ENCODE peak calls at places on chromosomes 16 and 17, in eight cellular contexts. One of them, this sample, is unnamed.

GRCh38 chr17:75155191-75155601 is 884 bp upstream of the JPT1 start:
- DNase-seq in RWPE1: peak
- DNase-seq in SK-N-SH: no peak
- DNase-seq in astrocyte: no peak
- DNase-seq in thyroid gland: no peak
- DNase-seq in cardiac muscle cell: no peak
- DNase-seq in lower leg skin: no peak
- DNase-seq in K562: no peak
- DNase-seq in this sample: no peak

GRCh38 chr16:50531901-50532300 is 16.3 kb upstream of the NKD1 start:
- DNase-seq in lower leg skin: peak
- DNase-seq in thyroid gland: no peak
- DNase-seq in cardiac muscle cell: no peak
- DNase-seq in RWPE1: no peak
- DNase-seq in SK-N-SH: no peak
- DNase-seq in astrocyte: no peak
- DNase-seq in K562: no peak
- DNase-seq in this sample: no peak

GRCh38 chr16:78415669-78416068 is 316.2 kb downstream of the WWOX start:
- DNase-seq in cardiac muscle cell: no peak
- DNase-seq in lower leg skin: no peak
- DNase-seq in astrocyte: no peak
- DNase-seq in SK-N-SH: no peak
- DNase-seq in RWPE1: no peak
- DNase-seq in K562: no peak
- DNase-seq in thyroid gland: no peak
- DNase-seq in this sample: no peak

GRCh38 chr17:2215616-2216364 is 87.8 kb downstream of the SMG6 start:
- DNase-seq in thyroid gland: no peak
- DNase-seq in K562: no peak
- DNase-seq in cardiac muscle cell: peak
- DNase-seq in astrocyte: peak
- DNase-seq in RWPE1: no peak
- DNase-seq in SK-N-SH: peak
- DNase-seq in lower leg skin: peak
- DNase-seq in this sample: peak

GRCh38 chr17:73068322-73069153 is 23.9 kb downstream of the SLC39A11 start:
- DNase-seq in astrocyte: peak
- DNase-seq in RWPE1: peak
- DNase-seq in SK-N-SH: peak
- DNase-seq in thyroid gland: no peak
- DNase-seq in cardiac muscle cell: no peak
- DNase-seq in K562: no peak
- DNase-seq in lower leg skin: peak
- DNase-seq in this sample: no peak

GRCh38 chr17:73278049-73278464 is 16.4 kb upstream of the CPSF4L start:
- DNase-seq in thyroid gland: peak
- DNase-seq in lower leg skin: no peak
- DNase-seq in SK-N-SH: no peak
- DNase-seq in K562: no peak
- DNase-seq in RWPE1: no peak
- DNase-seq in astrocyte: no peak
- DNase-seq in cardiac muscle cell: no peak
- DNase-seq in this sample: no peak

GRCh38 chr17:50542795-50543774 is 3.9 kb upstream of the SPATA20 start:
- DNase-seq in RWPE1: no peak
- DNase-seq in SK-N-SH: no peak
- DNase-seq in K562: no peak
- DNase-seq in thyroid gland: no peak
- DNase-seq in astrocyte: no peak
- DNase-seq in lower leg skin: no peak
- DNase-seq in cardiac muscle cell: no peak
- DNase-seq in this sample: no peak

GRCh38 chr17:78806451-78806850 is 24.4 kb upstream of the CYTH1 start:
- DNase-seq in thyroid gland: no peak
- DNase-seq in K562: no peak
- DNase-seq in RWPE1: no peak
- DNase-seq in lower leg skin: no peak
- DNase-seq in astrocyte: no peak
- DNase-seq in SK-N-SH: no peak
- DNase-seq in cardiac muscle cell: no peak
- DNase-seq in this sample: peak

GRCh38 chr17:80830020-80830780 is 161.4 kb upstream of the CHMP6 start:
- DNase-seq in K562: no peak
- DNase-seq in SK-N-SH: no peak
- DNase-seq in thyroid gland: no peak
- DNase-seq in astrocyte: no peak
- DNase-seq in RWPE1: no peak
- DNase-seq in lower leg skin: peak
- DNase-seq in cardiac muscle cell: no peak
- DNase-seq in this sample: no peak

GRCh38 chr16:88749358-88749757 is 35.7 kb downstream of the PIEZO1 start:
- DNase-seq in K562: no peak
- DNase-seq in lower leg skin: no peak
- DNase-seq in SK-N-SH: no peak
- DNase-seq in cardiac muscle cell: no peak
- DNase-seq in thyroid gland: no peak
- DNase-seq in RWPE1: no peak
- DNase-seq in astrocyte: no peak
- DNase-seq in this sample: no peak

GRCh38 chr16:57534881-57535658 is 1.3 kb downstream of the CCDC102A start:
- DNase-seq in K562: no peak
- DNase-seq in thyroid gland: no peak
- DNase-seq in cardiac muscle cell: no peak
- DNase-seq in RWPE1: no peak
- DNase-seq in astrocyte: no peak
- DNase-seq in SK-N-SH: peak
- DNase-seq in lower leg skin: peak
- DNase-seq in this sample: no peak

DNA sequence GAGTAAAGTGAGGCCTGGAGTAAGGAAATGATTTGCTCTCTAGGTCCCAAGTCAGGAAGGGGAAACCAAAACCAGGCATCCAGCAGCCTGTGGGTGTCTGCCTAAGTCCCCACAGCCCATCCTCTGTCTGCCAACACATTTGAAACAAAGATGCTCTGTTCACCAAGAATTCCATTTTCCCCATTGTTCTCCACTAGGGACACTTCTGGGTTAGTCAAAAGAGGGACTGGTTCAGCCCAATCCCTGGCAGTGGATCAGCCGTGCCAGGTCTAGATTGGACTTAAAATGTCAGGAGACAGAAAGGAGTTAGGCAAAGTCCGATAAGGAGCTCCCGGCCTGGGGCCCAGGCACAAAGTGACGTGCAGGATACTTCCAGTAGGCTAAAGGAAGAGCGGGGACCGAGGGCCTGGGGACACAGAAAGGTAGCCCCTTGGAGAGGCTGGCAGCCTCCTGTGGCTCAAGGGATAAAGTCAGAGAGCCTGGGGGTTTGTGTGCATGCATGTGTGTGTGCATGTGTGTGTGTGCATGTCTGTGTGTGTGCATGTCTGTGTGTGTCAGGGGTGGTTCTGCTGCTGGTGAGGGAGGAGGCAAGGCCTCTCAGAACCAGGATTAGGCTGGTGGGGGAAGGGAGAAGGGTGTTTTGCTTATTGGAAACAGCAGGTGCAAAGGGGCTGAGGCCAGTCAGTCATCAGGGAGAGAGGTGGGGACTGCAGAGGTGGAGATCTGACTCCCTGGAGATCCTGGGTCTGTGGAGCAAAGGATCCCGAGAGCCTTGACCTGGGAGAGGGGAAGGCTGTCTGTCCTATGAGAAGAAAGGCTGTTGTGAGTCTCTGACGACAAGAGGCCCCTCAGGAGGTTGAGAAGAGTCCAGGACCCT is 41.7 kb upstream of the IL34 start:
- DNase-seq in thyroid gland: no peak
- DNase-seq in astrocyte: no peak
- DNase-seq in RWPE1: no peak
- DNase-seq in lower leg skin: no peak
- DNase-seq in SK-N-SH: no peak
- DNase-seq in cardiac muscle cell: no peak
- DNase-seq in K562: no peak
- DNase-seq in this sample: no peak
- TF ChIP-seq CTCF in thyroid gland: no peak
- TF ChIP-seq CTCF in astrocyte: no peak
- TF ChIP-seq CTCF in RWPE1: no peak
- TF ChIP-seq CTCF in lower leg skin: no peak
- TF ChIP-seq CTCF in SK-N-SH: no peak
- TF ChIP-seq CTCF in cardiac muscle cell: no peak
- TF ChIP-seq CTCF in K562: no peak
- TF ChIP-seq CTCF in this sample: no peak

GRCh38 chr16:73217654-73218053 is 169.7 kb upstream of the ZFHX3 start:
- DNase-seq in thyroid gland: no peak
- DNase-seq in RWPE1: no peak
- DNase-seq in K562: no peak
- DNase-seq in SK-N-SH: no peak
- DNase-seq in lower leg skin: no peak
- DNase-seq in astrocyte: no peak
- DNase-seq in cardiac muscle cell: no peak
- DNase-seq in this sample: no peak
- TF ChIP-seq CTCF in thyroid gland: peak
- TF ChIP-seq CTCF in RWPE1: no peak
- TF ChIP-seq CTCF in K562: peak
- TF ChIP-seq CTCF in SK-N-SH: peak
- TF ChIP-seq CTCF in lower leg skin: no peak
- TF ChIP-seq CTCF in astrocyte: peak
- TF ChIP-seq CTCF in cardiac muscle cell: peak
- TF ChIP-seq CTCF in this sample: no peak

GRCh38 chr17:39547713-39548478 is 59.8 kb downstream of the NEUROD2 start:
- DNase-seq in SK-N-SH: peak
- DNase-seq in astrocyte: peak
- DNase-seq in K562: peak
- DNase-seq in thyroid gland: peak
- DNase-seq in lower leg skin: peak
- DNase-seq in RWPE1: peak
- DNase-seq in cardiac muscle cell: peak
- DNase-seq in this sample: peak
- TF ChIP-seq CTCF in SK-N-SH: peak
- TF ChIP-seq CTCF in astrocyte: peak
- TF ChIP-seq CTCF in K562: peak
- TF ChIP-seq CTCF in thyroid gland: peak
- TF ChIP-seq CTCF in lower leg skin: no peak
- TF ChIP-seq CTCF in RWPE1: peak
- TF ChIP-seq CTCF in cardiac muscle cell: peak
- TF ChIP-seq CTCF in this sample: peak

DNA sequence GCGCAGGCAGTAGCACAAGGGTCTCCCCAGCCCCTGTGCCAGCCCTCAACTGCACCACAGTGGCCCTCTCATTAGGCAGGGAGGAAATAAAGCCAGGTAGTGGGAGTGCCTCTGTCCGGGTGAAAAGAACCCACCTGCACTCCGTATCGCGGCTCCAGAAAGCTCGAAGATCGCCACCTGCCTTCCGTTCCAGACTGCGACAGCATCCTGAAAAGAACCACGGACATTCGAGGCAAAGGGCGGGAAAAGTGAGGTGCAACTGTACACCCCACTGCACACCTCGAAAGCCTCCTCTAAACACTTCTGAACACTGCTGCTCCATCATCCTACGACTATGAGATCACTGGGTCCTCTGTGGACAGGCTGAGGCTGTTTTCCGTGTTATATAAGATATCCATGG is 28.7 kb downstream of the IFT140 start:
- DNase-seq in lower leg skin: no peak
- DNase-seq in K562: no peak
- DNase-seq in astrocyte: no peak
- DNase-seq in RWPE1: no peak
- DNase-seq in cardiac muscle cell: no peak
- DNase-seq in thyroid gland: no peak
- DNase-seq in SK-N-SH: no peak
- DNase-seq in this sample: no peak
- TF ChIP-seq CTCF in lower leg skin: no peak
- TF ChIP-seq CTCF in K562: peak
- TF ChIP-seq CTCF in astrocyte: no peak
- TF ChIP-seq CTCF in RWPE1: no peak
- TF ChIP-seq CTCF in cardiac muscle cell: no peak
- TF ChIP-seq CTCF in thyroid gland: no peak
- TF ChIP-seq CTCF in SK-N-SH: no peak
- TF ChIP-seq CTCF in this sample: no peak

GRCh38 chr17:35063514-35064223 is at the start of gene RFFL:
- DNase-seq in cardiac muscle cell: peak
- DNase-seq in astrocyte: peak
- DNase-seq in RWPE1: peak
- DNase-seq in lower leg skin: peak
- DNase-seq in K562: peak
- DNase-seq in SK-N-SH: peak
- DNase-seq in thyroid gland: peak
- DNase-seq in this sample: peak
- TF ChIP-seq CTCF in cardiac muscle cell: peak
- TF ChIP-seq CTCF in astrocyte: no peak
- TF ChIP-seq CTCF in RWPE1: peak
- TF ChIP-seq CTCF in lower leg skin: no peak
- TF ChIP-seq CTCF in K562: peak
- TF ChIP-seq CTCF in SK-N-SH: peak
- TF ChIP-seq CTCF in thyroid gland: no peak
- TF ChIP-seq CTCF in this sample: no peak

DNA sequence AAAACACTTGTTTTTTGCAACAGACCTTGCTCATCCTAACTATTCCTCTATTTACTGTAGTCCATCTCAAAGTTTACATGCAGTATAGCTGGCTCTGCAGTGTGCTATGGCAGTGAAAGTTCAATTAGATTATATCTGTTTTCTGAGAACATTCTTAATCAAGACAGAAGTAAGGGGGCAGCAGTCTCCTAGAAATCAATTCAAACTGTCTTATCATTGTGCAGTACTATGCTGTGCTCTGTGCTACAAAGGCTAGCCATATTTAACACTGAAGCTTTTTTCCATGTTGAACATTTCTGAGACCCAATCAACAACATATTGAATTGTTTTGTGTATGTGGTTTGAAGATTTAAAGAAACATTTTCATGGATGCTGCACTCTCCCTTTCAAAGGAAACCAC is 11.4 kb downstream of the NETO2 start:
- DNase-seq in RWPE1: no peak
- DNase-seq in cardiac muscle cell: peak
- DNase-seq in SK-N-SH: no peak
- DNase-seq in astrocyte: no peak
- DNase-seq in lower leg skin: no peak
- DNase-seq in K562: no peak
- DNase-seq in thyroid gland: no peak
- DNase-seq in this sample: no peak
- TF ChIP-seq CTCF in RWPE1: no peak
- TF ChIP-seq CTCF in cardiac muscle cell: no peak
- TF ChIP-seq CTCF in SK-N-SH: peak
- TF ChIP-seq CTCF in astrocyte: no peak
- TF ChIP-seq CTCF in lower leg skin: no peak
- TF ChIP-seq CTCF in K562: peak
- TF ChIP-seq CTCF in thyroid gland: no peak
- TF ChIP-seq CTCF in this sample: no peak

DNA sequence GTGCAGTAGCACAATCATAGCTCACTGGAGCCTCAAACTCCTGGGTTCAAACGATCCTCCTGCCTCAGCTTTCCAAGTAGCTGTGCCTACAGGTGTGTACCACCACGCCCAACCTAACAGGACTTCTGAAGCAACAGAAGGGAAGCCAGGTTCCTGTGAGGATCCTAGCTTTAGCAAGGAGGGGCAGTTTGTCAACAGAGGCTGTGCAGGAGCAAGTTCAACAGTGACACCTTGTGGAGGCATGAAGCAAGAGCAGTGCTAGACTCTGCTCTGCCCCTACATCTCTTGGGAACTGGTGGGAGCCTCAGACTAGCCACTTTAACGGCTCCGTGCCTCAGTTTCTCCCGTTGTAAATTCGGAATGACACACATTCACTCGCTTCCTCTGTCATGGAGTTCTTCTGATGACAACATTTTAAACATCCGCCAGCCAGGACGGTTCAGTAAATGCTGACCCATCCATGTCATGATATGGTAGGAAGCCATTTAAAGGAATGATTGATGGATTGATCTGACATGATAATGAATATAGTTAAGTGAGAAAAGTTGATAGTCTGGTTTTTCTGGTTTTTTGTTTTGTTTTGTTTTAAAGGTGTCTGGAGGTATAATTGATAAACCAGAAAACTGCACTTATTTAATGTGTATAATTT is 218.7 kb downstream of the MRTFB start:
- DNase-seq in thyroid gland: no peak
- DNase-seq in cardiac muscle cell: peak
- DNase-seq in K562: peak
- DNase-seq in astrocyte: no peak
- DNase-seq in RWPE1: peak
- DNase-seq in SK-N-SH: peak
- DNase-seq in lower leg skin: peak
- DNase-seq in this sample: peak
- TF ChIP-seq CTCF in thyroid gland: peak
- TF ChIP-seq CTCF in cardiac muscle cell: peak
- TF ChIP-seq CTCF in K562: peak
- TF ChIP-seq CTCF in astrocyte: peak
- TF ChIP-seq CTCF in RWPE1: peak
- TF ChIP-seq CTCF in SK-N-SH: peak
- TF ChIP-seq CTCF in lower leg skin: no peak
- TF ChIP-seq CTCF in this sample: peak